ENCODE peak calls at places on chromosome 9, in seven cellular contexts. One of them, this sample, is unnamed.

GRCh38 chr9:126155756-126156664 is 170.6 kb upstream of the MVB12B start:
- DNase-seq in neuronal stem cell: no peak
- DNase-seq in mesendoderm: no peak
- DNase-seq in IMR-90: no peak
- DNase-seq in H1: no peak
- DNase-seq in mesenchymal stem cell: no peak
- DNase-seq in H9: no peak
- DNase-seq in this sample: no peak

GRCh38 chr9:2109066-2109650 is 94.0 kb downstream of the SMARCA2 start:
- DNase-seq in neuronal stem cell: no peak
- DNase-seq in mesendoderm: no peak
- DNase-seq in IMR-90: peak
- DNase-seq in H1: no peak
- DNase-seq in mesenchymal stem cell: no peak
- DNase-seq in H9: no peak
- DNase-seq in this sample: peak

GRCh38 chr9:82961504-82962125 is 101.3 kb downstream of the RASEF start:
- DNase-seq in neuronal stem cell: peak
- DNase-seq in mesendoderm: peak
- DNase-seq in IMR-90: peak
- DNase-seq in H1: peak
- DNase-seq in mesenchymal stem cell: peak
- DNase-seq in H9: peak
- DNase-seq in this sample: peak

GRCh38 chr9:131262327-131263032 is 13.8 kb downstream of the FAM78A start:
- DNase-seq in neuronal stem cell: no peak
- DNase-seq in mesendoderm: no peak
- DNase-seq in IMR-90: peak
- DNase-seq in H1: no peak
- DNase-seq in mesenchymal stem cell: peak
- DNase-seq in H9: no peak
- DNase-seq in this sample: no peak

GRCh38 chr9:107158321-107158720 is 124.8 kb upstream of the RAD23B start:
- DNase-seq in neuronal stem cell: peak
- DNase-seq in mesendoderm: peak
- DNase-seq in IMR-90: peak
- DNase-seq in H1: peak
- DNase-seq in mesenchymal stem cell: peak
- DNase-seq in H9: peak
- DNase-seq in this sample: peak

GRCh38 chr9:128912270-128912853 is 8.4 kb upstream of the PHYHD1 start:
- DNase-seq in neuronal stem cell: no peak
- DNase-seq in mesendoderm: peak
- DNase-seq in IMR-90: peak
- DNase-seq in H1: peak
- DNase-seq in mesenchymal stem cell: peak
- DNase-seq in H9: peak
- DNase-seq in this sample: no peak

GRCh38 chr9:129170229-129170628 is 7.8 kb downstream of the IER5L start:
- DNase-seq in neuronal stem cell: no peak
- DNase-seq in mesendoderm: no peak
- DNase-seq in IMR-90: peak
- DNase-seq in H1: no peak
- DNase-seq in mesenchymal stem cell: peak
- DNase-seq in H9: no peak
- DNase-seq in this sample: peak

GRCh38 chr9:121222524-121223171 is 21.0 kb upstream of the RAB14 start:
- DNase-seq in neuronal stem cell: no peak
- DNase-seq in mesendoderm: peak
- DNase-seq in IMR-90: peak
- DNase-seq in H1: no peak
- DNase-seq in mesenchymal stem cell: peak
- DNase-seq in H9: no peak
- DNase-seq in this sample: peak

GRCh38 chr9:122228906-122229837 is at the start of gene LHX6:
- DNase-seq in neuronal stem cell: no peak
- DNase-seq in mesendoderm: peak
- DNase-seq in IMR-90: peak
- DNase-seq in H1: no peak
- DNase-seq in mesenchymal stem cell: peak
- DNase-seq in H9: no peak
- DNase-seq in this sample: no peak

GRCh38 chr9:93180938-93181337 is 3.0 kb upstream of the WNK2 start:
- DNase-seq in neuronal stem cell: no peak
- DNase-seq in mesendoderm: no peak
- DNase-seq in IMR-90: no peak
- DNase-seq in H1: no peak
- DNase-seq in mesenchymal stem cell: no peak
- DNase-seq in H9: no peak
- DNase-seq in this sample: no peak
- H2BK5ac ChIP-seq in neuronal stem cell: no peak
- H2BK5ac ChIP-seq in mesendoderm: no peak
- H2BK5ac ChIP-seq in IMR-90: no peak
- H2BK5ac ChIP-seq in H1: no peak
- H2BK5ac ChIP-seq in mesenchymal stem cell: no peak
- H2BK5ac ChIP-seq in H9: no peak
- H2BK5ac ChIP-seq in this sample: no peak

GRCh38 chr9:136829981-136830885 is 12.0 kb upstream of the AJM1 start:
- DNase-seq in neuronal stem cell: no peak
- DNase-seq in mesendoderm: no peak
- DNase-seq in IMR-90: no peak
- DNase-seq in H1: no peak
- DNase-seq in mesenchymal stem cell: no peak
- DNase-seq in H9: no peak
- DNase-seq in this sample: no peak
- H2BK5ac ChIP-seq in neuronal stem cell: no peak
- H2BK5ac ChIP-seq in mesendoderm: no peak
- H2BK5ac ChIP-seq in IMR-90: no peak
- H2BK5ac ChIP-seq in H1: no peak
- H2BK5ac ChIP-seq in mesenchymal stem cell: no peak
- H2BK5ac ChIP-seq in H9: no peak
- H2BK5ac ChIP-seq in this sample: no peak

DNA sequence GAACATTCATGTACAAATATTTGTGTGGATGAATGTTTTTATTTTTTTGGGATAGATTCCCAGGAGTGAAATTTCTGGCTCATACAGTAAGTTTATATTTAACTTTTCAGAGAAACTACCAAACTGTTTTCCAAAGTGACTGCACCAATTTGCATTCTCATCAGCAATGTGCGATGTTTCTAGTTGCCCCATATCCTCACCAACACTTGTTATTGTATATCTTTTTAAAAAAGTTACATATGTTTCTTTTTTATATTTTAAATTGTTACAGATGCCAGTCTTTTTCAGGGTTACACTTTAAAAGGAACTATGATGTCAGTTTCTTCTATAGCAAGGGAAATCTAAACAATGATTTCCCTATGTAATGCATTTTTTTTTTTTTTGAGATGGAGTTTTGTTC is 49.1 kb upstream of the SEMA4D start:
- DNase-seq in neuronal stem cell: no peak
- DNase-seq in mesendoderm: no peak
- DNase-seq in IMR-90: no peak
- DNase-seq in H1: no peak
- DNase-seq in mesenchymal stem cell: no peak
- DNase-seq in H9: no peak
- DNase-seq in this sample: no peak
- H2BK5ac ChIP-seq in neuronal stem cell: no peak
- H2BK5ac ChIP-seq in mesendoderm: no peak
- H2BK5ac ChIP-seq in IMR-90: no peak
- H2BK5ac ChIP-seq in H1: no peak
- H2BK5ac ChIP-seq in mesenchymal stem cell: no peak
- H2BK5ac ChIP-seq in H9: no peak
- H2BK5ac ChIP-seq in this sample: no peak

DNA sequence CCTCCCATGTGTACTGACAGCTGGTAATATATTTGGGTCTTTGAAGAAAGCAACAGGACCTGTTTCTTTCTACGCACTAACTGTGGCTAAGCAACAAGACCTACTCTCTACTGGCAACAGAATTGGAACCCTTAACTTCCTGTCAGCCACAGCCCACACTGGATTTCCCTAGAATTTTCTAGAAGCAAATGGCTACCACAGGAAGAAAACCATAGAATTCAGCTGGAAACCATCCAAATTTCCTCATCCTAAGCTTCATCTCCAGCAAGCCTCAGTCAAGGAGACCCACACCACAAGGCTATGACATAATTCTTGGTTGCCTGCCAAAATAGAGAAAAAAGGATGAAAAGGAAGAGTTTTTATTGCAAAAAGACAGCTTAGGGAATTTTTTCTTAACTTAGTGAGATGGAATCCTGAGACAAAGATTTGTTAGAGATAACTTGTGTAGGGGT is 171.8 kb upstream of the TNC start:
- DNase-seq in neuronal stem cell: no peak
- DNase-seq in mesendoderm: no peak
- DNase-seq in IMR-90: peak
- DNase-seq in H1: no peak
- DNase-seq in mesenchymal stem cell: peak
- DNase-seq in H9: no peak
- DNase-seq in this sample: peak
- H2BK5ac ChIP-seq in neuronal stem cell: no peak
- H2BK5ac ChIP-seq in mesendoderm: no peak
- H2BK5ac ChIP-seq in IMR-90: no peak
- H2BK5ac ChIP-seq in H1: no peak
- H2BK5ac ChIP-seq in mesenchymal stem cell: no peak
- H2BK5ac ChIP-seq in H9: no peak
- H2BK5ac ChIP-seq in this sample: no peak

GRCh38 chr9:81860581-81860980 is 67.6 kb upstream of the SPATA31D4 start:
- DNase-seq in neuronal stem cell: no peak
- DNase-seq in mesendoderm: no peak
- DNase-seq in IMR-90: no peak
- DNase-seq in H1: no peak
- DNase-seq in mesenchymal stem cell: no peak
- DNase-seq in H9: no peak
- DNase-seq in this sample: no peak

GRCh38 chr9:81861644-81862043 is 66.6 kb upstream of the SPATA31D4 start:
- DNase-seq in neuronal stem cell: no peak
- DNase-seq in mesendoderm: no peak
- DNase-seq in IMR-90: peak
- DNase-seq in H1: no peak
- DNase-seq in mesenchymal stem cell: peak
- DNase-seq in H9: no peak
- DNase-seq in this sample: no peak
- H2BK5ac ChIP-seq in neuronal stem cell: no peak
- H2BK5ac ChIP-seq in mesendoderm: no peak
- H2BK5ac ChIP-seq in IMR-90: no peak
- H2BK5ac ChIP-seq in H1: no peak
- H2BK5ac ChIP-seq in mesenchymal stem cell: no peak
- H2BK5ac ChIP-seq in H9: no peak
- H2BK5ac ChIP-seq in this sample: no peak

GRCh38 chr9:79195904-79196303 is 375.9 kb upstream of the TLE4 start:
- DNase-seq in neuronal stem cell: no peak
- DNase-seq in mesendoderm: no peak
- DNase-seq in IMR-90: peak
- DNase-seq in H1: no peak
- DNase-seq in mesenchymal stem cell: peak
- DNase-seq in H9: no peak
- DNase-seq in this sample: peak
- H2BK5ac ChIP-seq in neuronal stem cell: no peak
- H2BK5ac ChIP-seq in mesendoderm: no peak
- H2BK5ac ChIP-seq in IMR-90: peak
- H2BK5ac ChIP-seq in H1: no peak
- H2BK5ac ChIP-seq in mesenchymal stem cell: no peak
- H2BK5ac ChIP-seq in H9: no peak
- H2BK5ac ChIP-seq in this sample: no peak

DNA sequence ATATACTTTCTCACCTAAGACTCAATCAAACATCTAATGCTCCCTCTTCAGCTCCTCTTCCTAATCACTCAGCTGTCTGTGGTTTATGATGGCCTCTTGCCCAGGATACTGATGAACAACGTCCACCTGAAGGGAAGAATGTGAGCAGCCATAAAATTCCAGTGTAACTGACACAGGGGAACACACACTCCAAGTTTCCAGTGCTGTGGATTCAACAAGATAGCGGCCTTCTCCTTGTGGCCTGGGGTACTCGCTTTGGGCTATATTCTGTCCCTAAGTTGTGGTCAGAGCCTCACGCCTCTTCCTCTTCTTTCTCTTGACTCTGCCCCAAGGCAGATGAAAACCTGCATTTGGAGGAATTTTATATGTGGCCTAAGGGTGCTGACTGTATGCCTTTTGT is 11.7 kb downstream of the B4GALT1 start:
- DNase-seq in neuronal stem cell: no peak
- DNase-seq in mesendoderm: no peak
- DNase-seq in IMR-90: no peak
- DNase-seq in H1: no peak
- DNase-seq in mesenchymal stem cell: no peak
- DNase-seq in H9: no peak
- DNase-seq in this sample: no peak
- H2BK5ac ChIP-seq in neuronal stem cell: no peak
- H2BK5ac ChIP-seq in mesendoderm: no peak
- H2BK5ac ChIP-seq in IMR-90: no peak
- H2BK5ac ChIP-seq in H1: no peak
- H2BK5ac ChIP-seq in mesenchymal stem cell: no peak
- H2BK5ac ChIP-seq in H9: no peak
- H2BK5ac ChIP-seq in this sample: no peak

GRCh38 chr9:3903906-3904305 is 378.1 kb upstream of the RFX3 start:
- DNase-seq in neuronal stem cell: no peak
- DNase-seq in mesendoderm: peak
- DNase-seq in IMR-90: no peak
- DNase-seq in H1: no peak
- DNase-seq in mesenchymal stem cell: peak
- DNase-seq in H9: no peak
- DNase-seq in this sample: no peak
- H2BK5ac ChIP-seq in neuronal stem cell: no peak
- H2BK5ac ChIP-seq in mesendoderm: no peak
- H2BK5ac ChIP-seq in IMR-90: no peak
- H2BK5ac ChIP-seq in H1: no peak
- H2BK5ac ChIP-seq in mesenchymal stem cell: no peak
- H2BK5ac ChIP-seq in H9: no peak
- H2BK5ac ChIP-seq in this sample: no peak

GRCh38 chr9:33473216-33473615 is 508 bp downstream of the NOL6 start:
- DNase-seq in neuronal stem cell: no peak
- DNase-seq in mesendoderm: no peak
- DNase-seq in IMR-90: no peak
- DNase-seq in H1: no peak
- DNase-seq in mesenchymal stem cell: no peak
- DNase-seq in H9: no peak
- DNase-seq in this sample: no peak
- H2BK5ac ChIP-seq in neuronal stem cell: no peak
- H2BK5ac ChIP-seq in mesendoderm: no peak
- H2BK5ac ChIP-seq in IMR-90: no peak
- H2BK5ac ChIP-seq in H1: no peak
- H2BK5ac ChIP-seq in mesenchymal stem cell: peak
- H2BK5ac ChIP-seq in H9: no peak
- H2BK5ac ChIP-seq in this sample: no peak

This sample was measured in trophoblast cell.